ENCODE peak calls at places on chromosomes 13 and 19, in ten cellular contexts. J, Y, B, E, S, M, L, O, X and H are unnamed samples.
A peak's percentile ranks its signal among the peaks of the same experiment; 100 is the strongest.

GRCh38 chr13:31100721-31101120 is 61.0 kb downstream of the HSPH1 start:
- DNase-seq in J (no peak), Y (no peak), B (no peak), E (no peak), S (no peak), M (no peak), L (no peak), O (no peak), X (no peak), H (no peak)

GRCh38 chr19:49590971-49591730 is at the start of gene PRR12:
- DNase-seq in J (peak; percentile 70), Y (peak; percentile 45), B (peak; percentile 60), E (no peak), S (peak; percentile 59), M (peak; percentile 80), L (no peak), O (peak; percentile 63), X (peak; percentile 81), H (no peak)

GRCh38 chr19:47363758-47364529 is 14.8 kb downstream of the DHX34 start:
- DNase-seq in J (no peak), Y (peak; percentile 18), B (no peak), E (peak; percentile 34), S (no peak), M (no peak), L (no peak), O (no peak), X (no peak), H (no peak)

GRCh38 chr19:7526093-7526929 is 3.9 kb downstream of the MCOLN1 start:
- DNase-seq in J (no peak), Y (no peak), B (no peak), E (no peak), S (no peak), M (no peak), L (no peak), O (no peak), X (no peak), H (no peak)

GRCh38 chr19:3275583-3276340 is 51.3 kb downstream of the CELF5 start:
- DNase-seq in J (peak; percentile 44), Y (peak; percentile 84), B (peak; percentile 90), E (peak; percentile 53), S (peak; percentile 94), M (peak; percentile 92), L (peak; percentile 79), O (peak; percentile 83), X (peak; percentile 17), H (peak; percentile 50)

GRCh38 chr19:3605770-3606169 is 905 bp downstream of the TBXA2R start:
- DNase-seq in J (no peak), Y (no peak), B (no peak), E (no peak), S (no peak), M (no peak), L (no peak), O (no peak), X (no peak), H (no peak)

GRCh38 chr19:8575467-8575997 is 1.7 kb downstream of the MYO1F start:
- DNase-seq in J (no peak), Y (no peak), B (no peak), E (no peak), S (peak; percentile 28), M (peak; percentile 54), L (no peak), O (no peak), X (no peak), H (no peak)

GRCh38 chr19:45939792-45940514 is 25.4 kb upstream of the NANOS2 start:
- DNase-seq in J (no peak), Y (no peak), B (no peak), E (no peak), S (no peak), M (no peak), L (no peak), O (no peak), X (no peak), H (no peak)

GRCh38 chr19:44734357-44734756 is 14.2 kb upstream of the BCL3 start:
- DNase-seq in J (no peak), Y (no peak), B (no peak), E (no peak), S (no peak), M (no peak), L (no peak), O (no peak), X (no peak), H (no peak)

GRCh38 chr13:75226092-75226491 is 255.9 kb downstream of the TBC1D4 start:
- DNase-seq in J (no peak), Y (no peak), B (no peak), E (no peak), S (no peak), M (no peak), L (no peak), O (no peak), X (no peak), H (no peak)

GRCh38 chr13:102566513-102566912 is 30.3 kb upstream of the TPP2 start:
- DNase-seq in J (no peak), Y (no peak), B (no peak), E (no peak), S (no peak), M (no peak), L (no peak), O (no peak), X (no peak), H (no peak)

GRCh38 chr19:13629687-13630357 is 123.5 kb upstream of the CACNA1A start:
- DNase-seq in J (no peak), Y (no peak), B (no peak), E (peak; percentile 14), S (no peak), M (peak; percentile 13), L (no peak), O (no peak), X (no peak), H (no peak)

GRCh38 chr19:51702754-51703654 is 9.9 kb downstream of the SPACA6 start:
- DNase-seq in J (no peak), Y (no peak), B (peak; percentile 50), E (no peak), S (no peak), M (peak; percentile 24), L (no peak), O (no peak), X (peak; percentile 42), H (no peak)

GRCh38 chr13:47250141-47250540 is 353.3 kb upstream of the HTR2A start:
- DNase-seq in J (no peak), Y (no peak), B (no peak), E (peak; percentile 36), S (no peak), M (no peak), L (no peak), O (no peak), X (no peak), H (no peak)

GRCh38 chr13:112968380-112968909 is 569 bp upstream of the MCF2L start:
- DNase-seq in J (no peak), Y (no peak), B (peak; percentile 97), E (no peak), S (peak; percentile 32), M (peak; percentile 49), L (peak; percentile 7), O (peak; percentile 2), X (no peak), H (no peak)

GRCh38 chr19:40457048-40457447 is 8.5 kb downstream of the BLVRB start:
- DNase-seq in J (no peak), Y (no peak), B (no peak), E (no peak), S (no peak), M (no peak), L (no peak), O (no peak), X (no peak), H (no peak)

GRCh38 chr13:31250435-31250834 is 50.7 kb downstream of the B3GLCT start:
- DNase-seq in J (no peak), Y (no peak), B (no peak), E (no peak), S (no peak), M (no peak), L (no peak), O (no peak), X (no peak), H (no peak)

GRCh38 chr19:18646535-18647370 is 9.9 kb downstream of the KLHL26 start:
- DNase-seq in J (no peak), Y (no peak), B (no peak), E (no peak), S (no peak), M (no peak), L (no peak), O (no peak), X (no peak), H (no peak)

GRCh38 chr13:111912991-111913781 is 153.8 kb upstream of the SOX1 start:
- DNase-seq in J (no peak), Y (no peak), B (no peak), E (no peak), S (no peak), M (no peak), L (no peak), O (no peak), X (no peak), H (no peak)

GRCh38 chr19:3827306-3827705 is 41.1 kb upstream of the MATK start:
- DNase-seq in J (no peak), Y (no peak), B (no peak), E (no peak), S (no peak), M (no peak), L (no peak), O (no peak), X (no peak), H (no peak)

GRCh38 chr19:14050512-14050911 is 11.4 kb downstream of the PALM3 start:
- DNase-seq in J (no peak), Y (no peak), B (no peak), E (no peak), S (no peak), M (no peak), L (no peak), O (no peak), X (no peak), H (no peak)

GRCh38 chr19:1411255-1412191 is 4.1 kb downstream of the DAZAP1 start:
- DNase-seq in J (peak; percentile 84), Y (no peak), B (no peak), E (no peak), S (no peak), M (no peak), L (no peak), O (no peak), X (peak; percentile 27), H (peak; percentile 81)

GRCh38 chr19:6012416-6013170 is 34.7 kb upstream of the RANBP3 start:
- DNase-seq in J (no peak), Y (no peak), B (no peak), E (no peak), S (no peak), M (no peak), L (no peak), O (no peak), X (no peak), H (no peak)

GRCh38 chr13:106917673-106918652 is 350.0 kb upstream of the ARGLU1 start:
- DNase-seq in J (peak; percentile 82), Y (peak; percentile 91), B (peak; percentile 49), E (peak; percentile 32), S (peak; percentile 46), M (peak; percentile 78), L (peak; percentile 33), O (peak; percentile 56), X (peak; percentile 83), H (peak; percentile 19)

GRCh38 chr19:50994129-50994528 is 7.3 kb downstream of the KLK8 start:
- DNase-seq in J (no peak), Y (no peak), B (no peak), E (no peak), S (no peak), M (no peak), L (no peak), O (no peak), X (no peak), H (no peak)

GRCh38 chr19:45215391-45216191 is 29.6 kb downstream of the EXOC3L2 start:
- DNase-seq in J (peak; percentile 27), Y (peak; percentile 60), B (peak; percentile 22), E (no peak), S (no peak), M (no peak), L (no peak), O (no peak), X (no peak), H (no peak)

GRCh38 chr13:109146393-109146792 is 517.0 kb downstream of the MYO16 start:
- DNase-seq in J (no peak), Y (no peak), B (no peak), E (no peak), S (no peak), M (no peak), L (no peak), O (no peak), X (no peak), H (no peak)